ENCODE peak calls at places on chromosomes 2 and 18, in ten cellular contexts. W is astrocyte of the spinal cord; L is tibial artery; J is cardiac fibroblast; D is breast epithelium; P is CD8-positive, alpha-beta T cell; V is H9; G is GM23338; Q is AG09309; S is neural crest cell. C is an unnamed sample.
A peak's percentile ranks its signal among the peaks of the same experiment; 100 is the strongest.

GRCh38 chr2:85008252-85008651 is 37.3 kb downstream of the KCMF1 start:
- DNase-seq in W (no peak), L (no peak), J (no peak), D (no peak), P (no peak), V (no peak), G (no peak), Q (no peak), S (no peak), C (no peak)

GRCh38 chr2:119136872-119137271 is 21.7 kb downstream of the C1QL2 start:
- DNase-seq in W (no peak), L (no peak), J (no peak), D (no peak), P (no peak), V (no peak), G (no peak), Q (no peak), S (no peak), C (no peak)

GRCh38 chr2:190514676-190515075 is 19.8 kb downstream of the NEMP2 start:
- DNase-seq in W (no peak), L (no peak), J (no peak), D (no peak), P (no peak), V (no peak), G (no peak), Q (no peak), S (no peak), C (no peak)

GRCh38 chr18:57296336-57296735 is 56.0 kb upstream of the ST8SIA3 start:
- DNase-seq in W (no peak), L (no peak), J (no peak), D (no peak), P (no peak), V (no peak), G (no peak), Q (no peak), S (no peak), C (no peak)

GRCh38 chr2:109703798-109704197 is 89.6 kb downstream of the SOWAHC start:
- DNase-seq in W (no peak), L (no peak), J (no peak), D (no peak), P (no peak), V (no peak), G (no peak), Q (no peak), S (no peak), C (no peak)

GRCh38 chr2:65675350-65675749 is 243.0 kb upstream of the SPRED2 start:
- DNase-seq in W (peak; percentile 18), L (no peak), J (no peak), D (no peak), P (no peak), V (no peak), G (no peak), Q (no peak), S (no peak), C (no peak)

GRCh38 chr2:95530734-95531133 is 46.2 kb upstream of the TRIM43B start:
- DNase-seq in W (peak; percentile 82), L (no peak), J (peak; percentile 25), D (no peak), P (no peak), V (no peak), G (no peak), Q (peak; percentile 1), S (no peak), C (no peak)

GRCh38 chr18:23324056-23324811 is 128.9 kb upstream of the RIOK3 start:
- DNase-seq in W (peak; percentile 77), L (no peak), J (no peak), D (no peak), P (no peak), V (no peak), G (peak; percentile 39), Q (no peak), S (no peak), C (no peak)

GRCh38 chr18:79856119-79857080 is 58.7 kb downstream of the KCNG2 start:
- DNase-seq in W (no peak), L (peak; percentile 35), J (peak; percentile 51), D (peak; percentile 19), P (no peak), V (peak; percentile 80), G (peak; percentile 75), Q (no peak), S (peak; percentile 9), C (no peak)

GRCh38 chr2:74429487-74430451 is 8.2 kb downstream of the WDR54 start:
- DNase-seq in W (no peak), L (no peak), J (peak; percentile 42), D (no peak), P (no peak), V (no peak), G (no peak), Q (no peak), S (no peak), C (no peak)

GRCh38 chr2:134737671-134738070 is 18.9 kb upstream of the TMEM163 start:
- DNase-seq in W (no peak), L (no peak), J (no peak), D (no peak), P (no peak), V (no peak), G (no peak), Q (no peak), S (no peak), C (no peak)

GRCh38 chr18:55116855-55117254 is 157.6 kb upstream of the CCDC68 start:
- DNase-seq in W (no peak), L (no peak), J (no peak), D (no peak), P (no peak), V (no peak), G (no peak), Q (no peak), S (no peak), C (no peak)

GRCh38 chr2:29114841-29115609 is at the start of gene CLIP4:
- DNase-seq in W (peak; percentile 52), L (peak; percentile 76), J (peak; percentile 74), D (peak; percentile 64), P (peak; percentile 51), V (no peak), G (peak; percentile 57), Q (no peak), S (peak; percentile 23), C (peak; percentile 50)

GRCh38 chr18:49716035-49716434 is 97.3 kb downstream of the ACAA2 start:
- DNase-seq in W (no peak), L (no peak), J (no peak), D (no peak), P (no peak), V (no peak), G (no peak), Q (no peak), S (no peak), C (peak; percentile 28)

DNA sequence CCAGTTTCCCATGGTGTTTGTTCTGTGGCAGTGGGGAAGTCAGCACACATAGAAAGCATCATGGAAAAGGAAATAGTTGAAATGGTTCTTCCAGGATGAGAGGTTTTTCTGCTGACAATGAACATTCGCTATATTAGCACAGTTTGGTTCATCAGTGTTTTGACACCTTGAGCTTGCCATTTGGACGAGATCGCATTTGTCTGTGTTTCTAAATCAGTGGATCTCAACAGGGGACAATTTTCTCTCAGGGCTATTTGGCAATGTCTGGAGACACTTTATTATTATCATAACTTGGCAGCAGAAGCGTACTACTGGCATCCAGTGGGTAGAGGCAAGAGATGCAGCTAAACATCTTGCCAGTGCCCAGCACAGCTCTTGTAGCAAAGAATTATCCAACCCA is 74.6 kb downstream of the CD8B2 start:
- DNase-seq in W (no peak), L (no peak), J (no peak), D (peak; percentile 34), P (no peak), V (no peak), G (no peak), Q (no peak), S (no peak), C (no peak)
- TF ChIP-seq CTCF in W (no peak), L (no peak), J (no peak), D (no peak), P (no peak), V (no peak), G (no peak), Q (no peak), S (no peak), C (no peak)

DNA sequence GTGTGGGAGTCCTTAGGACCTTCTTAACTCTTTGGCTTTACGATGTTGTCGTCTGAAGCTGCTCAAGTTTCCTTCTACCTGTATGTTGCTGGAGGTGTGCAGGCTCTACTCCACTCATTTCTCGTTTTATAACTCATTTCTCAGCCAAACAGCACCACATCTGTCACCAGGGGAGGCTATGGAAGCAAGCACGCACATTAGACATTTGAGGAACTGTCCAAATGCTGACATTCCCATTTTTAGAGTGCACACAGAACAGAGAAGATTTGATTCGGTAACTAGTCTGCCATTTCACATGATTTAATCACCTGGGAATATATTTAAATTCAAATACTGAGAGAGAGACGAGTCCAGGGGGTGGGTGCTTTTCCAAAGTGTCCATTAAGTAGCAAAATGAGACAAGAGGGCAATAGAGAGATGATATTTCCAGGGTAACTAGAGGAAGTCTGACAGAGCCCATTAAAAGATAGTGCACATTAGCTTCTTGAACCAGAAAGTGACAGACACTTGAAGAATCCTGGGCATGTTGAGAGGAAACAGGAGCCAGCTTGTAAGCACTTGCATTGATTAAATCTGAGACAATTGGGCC is 793.3 kb downstream of the TDRD15 start:
- DNase-seq in W (no peak), L (no peak), J (no peak), D (no peak), P (no peak), V (no peak), G (no peak), Q (no peak), S (no peak), C (no peak)
- TF ChIP-seq CTCF in W (no peak), L (no peak), J (no peak), D (no peak), P (no peak), V (no peak), G (no peak), Q (no peak), S (no peak), C (no peak)

GRCh38 chr18:69365658-69366057 is 35.0 kb upstream of the DOK6 start:
- DNase-seq in W (no peak), L (no peak), J (no peak), D (no peak), P (no peak), V (peak; percentile 46), G (peak; percentile 50), Q (no peak), S (no peak), C (no peak)
- TF ChIP-seq CTCF in W (no peak), L (no peak), J (no peak), D (no peak), P (no peak), V (peak; percentile 53), G (peak; percentile 36), Q (no peak), S (peak; percentile 18), C (no peak)

DNA sequence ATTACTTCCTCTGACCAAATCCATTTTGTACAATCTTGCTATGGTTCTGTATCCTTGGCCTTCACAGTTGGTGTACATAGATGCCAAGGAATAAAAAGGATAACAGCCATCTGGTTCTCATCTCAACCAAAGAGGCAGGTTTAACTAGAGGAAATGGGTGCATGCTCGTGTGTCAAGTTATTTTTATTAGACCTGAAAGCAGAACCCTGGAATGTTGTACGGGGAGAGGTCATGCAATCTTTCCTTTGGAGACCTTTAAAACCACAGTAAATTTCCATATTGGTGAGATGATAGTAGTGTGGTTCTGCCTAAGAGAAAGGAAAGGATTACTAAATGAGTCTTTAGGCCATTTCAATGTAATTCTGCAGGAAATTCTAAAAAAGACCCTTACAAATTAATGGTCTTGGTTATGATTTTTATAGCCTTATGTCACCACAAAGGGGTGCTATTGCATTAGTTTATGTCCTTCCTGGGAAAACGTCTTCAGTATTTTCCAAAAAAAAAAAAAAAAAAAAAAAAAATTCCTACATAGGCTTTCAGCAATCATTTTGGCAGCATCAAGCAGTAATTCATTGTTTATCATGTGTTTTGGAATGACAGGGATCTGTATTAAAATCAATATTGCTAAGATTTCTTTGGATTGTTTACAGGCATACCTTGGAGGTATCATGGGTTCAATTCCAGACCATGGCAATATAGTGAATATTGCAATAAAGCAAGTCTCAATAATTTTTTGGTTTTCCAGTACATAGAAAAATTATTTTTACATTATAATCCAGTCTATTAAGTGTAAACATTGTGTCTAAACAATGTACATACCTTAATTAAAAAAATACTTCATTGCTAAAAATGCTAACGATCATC is 270.8 kb downstream of the NYAP2 start:
- DNase-seq in W (peak; percentile 68), L (no peak), J (peak; percentile 73), D (no peak), P (no peak), V (no peak), G (peak; percentile 70), Q (peak; percentile 49), S (no peak), C (peak; percentile 9)
- TF ChIP-seq CTCF in W (peak; percentile 31), L (peak; percentile 55), J (peak; percentile 22), D (no peak), P (no peak), V (peak; percentile 68), G (peak; percentile 65), Q (peak; percentile 29), S (peak; percentile 78), C (no peak)